ENCODE peak calls at places on chromosomes 2 and 18, in six cellular contexts. One of them, this sample, is unnamed.

GRCh38 chr18:45457933-45458332 is 157.3 kb upstream of the SLC14A2 start:
- DNase-seq in GM23248: no peak
- DNase-seq in OCI-LY7: no peak
- DNase-seq in hepatocyte: no peak
- DNase-seq in HCT116: no peak
- DNase-seq in GM23338: no peak
- DNase-seq in this sample: no peak

GRCh38 chr18:51765712-51766360 is 568.4 kb upstream of the MEX3C start:
- DNase-seq in GM23248: no peak
- DNase-seq in OCI-LY7: no peak
- DNase-seq in hepatocyte: no peak
- DNase-seq in HCT116: no peak
- DNase-seq in GM23338: no peak
- DNase-seq in this sample: no peak

GRCh38 chr2:10839813-10840212 is 27.2 kb upstream of the PDIA6 start:
- DNase-seq in GM23248: peak; percentile 38
- DNase-seq in OCI-LY7: no peak
- DNase-seq in hepatocyte: peak; percentile 52
- DNase-seq in HCT116: no peak
- DNase-seq in GM23338: peak; percentile 63
- DNase-seq in this sample: peak; percentile 29

GRCh38 chr18:13232060-13232917 is 13.7 kb downstream of the LDLRAD4 start:
- DNase-seq in GM23248: no peak
- DNase-seq in OCI-LY7: no peak
- DNase-seq in hepatocyte: no peak
- DNase-seq in HCT116: no peak
- DNase-seq in GM23338: peak; percentile 12
- DNase-seq in this sample: no peak

GRCh38 chr2:241613018-241613780 is 23.8 kb downstream of the THAP4 start:
- DNase-seq in GM23248: peak; percentile 26
- DNase-seq in OCI-LY7: no peak
- DNase-seq in hepatocyte: no peak
- DNase-seq in HCT116: no peak
- DNase-seq in GM23338: no peak
- DNase-seq in this sample: no peak

GRCh38 chr2:97889156-97889555 is 106.6 kb downstream of the TMEM131 start:
- DNase-seq in GM23248: no peak
- DNase-seq in OCI-LY7: no peak
- DNase-seq in hepatocyte: no peak
- DNase-seq in HCT116: no peak
- DNase-seq in GM23338: no peak
- DNase-seq in this sample: no peak

GRCh38 chr18:26556573-26556972 is 8.2 kb upstream of the KCTD1 start:
- DNase-seq in GM23248: peak; percentile 62
- DNase-seq in OCI-LY7: no peak
- DNase-seq in hepatocyte: no peak
- DNase-seq in HCT116: no peak
- DNase-seq in GM23338: no peak
- DNase-seq in this sample: no peak

GRCh38 chr18:73891572-73892421 is 255.8 kb downstream of the FBXO15 start:
- DNase-seq in GM23248: peak; percentile 8
- DNase-seq in OCI-LY7: no peak
- DNase-seq in hepatocyte: peak; percentile 15
- DNase-seq in HCT116: no peak
- DNase-seq in GM23338: peak; percentile 89
- DNase-seq in this sample: no peak

GRCh38 chr2:27735263-27735904 is 36.1 kb upstream of the MRPL33 start:
- DNase-seq in GM23248: peak; percentile 84
- DNase-seq in OCI-LY7: no peak
- DNase-seq in hepatocyte: peak; percentile 87
- DNase-seq in HCT116: no peak
- DNase-seq in GM23338: peak; percentile 90
- DNase-seq in this sample: no peak

GRCh38 chr2:140257692-140258300 is 1477.6 kb upstream of the NXPH2 start:
- DNase-seq in GM23248: no peak
- DNase-seq in OCI-LY7: no peak
- DNase-seq in hepatocyte: no peak
- DNase-seq in HCT116: no peak
- DNase-seq in GM23338: no peak
- DNase-seq in this sample: no peak

GRCh38 chr2:19035238-19035637 is 323.2 kb downstream of the OSR1 start:
- DNase-seq in GM23248: peak; percentile 50
- DNase-seq in OCI-LY7: no peak
- DNase-seq in hepatocyte: no peak
- DNase-seq in HCT116: no peak
- DNase-seq in GM23338: no peak
- DNase-seq in this sample: no peak

GRCh38 chr2:37168217-37168981 is 11.6 kb upstream of the EIF2AK2 start:
- DNase-seq in GM23248: peak; percentile 58
- DNase-seq in OCI-LY7: peak; percentile 60
- DNase-seq in hepatocyte: peak; percentile 46
- DNase-seq in HCT116: peak; percentile 42
- DNase-seq in GM23338: peak; percentile 80
- DNase-seq in this sample: peak; percentile 66

GRCh38 chr2:31675485-31675901 is 94.8 kb upstream of the SRD5A2 start:
- DNase-seq in GM23248: no peak
- DNase-seq in OCI-LY7: no peak
- DNase-seq in hepatocyte: no peak
- DNase-seq in HCT116: peak; percentile 15
- DNase-seq in GM23338: peak; percentile 52
- DNase-seq in this sample: peak; percentile 47

GRCh38 chr2:59301466-59302402 is 1060.6 kb upstream of the FANCL start:
- DNase-seq in GM23248: peak; percentile 81
- DNase-seq in OCI-LY7: peak; percentile 60
- DNase-seq in hepatocyte: peak; percentile 87
- DNase-seq in HCT116: peak; percentile 15
- DNase-seq in GM23338: peak; percentile 92
- DNase-seq in this sample: peak; percentile 79

GRCh38 chr2:207138573-207139297 is 27.0 kb downstream of the KLF7 start:
- DNase-seq in GM23248: no peak
- DNase-seq in OCI-LY7: no peak
- DNase-seq in hepatocyte: no peak
- DNase-seq in HCT116: no peak
- DNase-seq in GM23338: no peak
- DNase-seq in this sample: no peak

GRCh38 chr2:52395912-52396311 is 1364.0 kb upstream of the NRXN1 start:
- DNase-seq in GM23248: peak; percentile 0
- DNase-seq in OCI-LY7: no peak
- DNase-seq in hepatocyte: no peak
- DNase-seq in HCT116: no peak
- DNase-seq in GM23338: no peak
- DNase-seq in this sample: peak; percentile 37

GRCh38 chr2:33272001-33272400 is 204.4 kb upstream of the RASGRP3 start:
- DNase-seq in GM23248: peak; percentile 70
- DNase-seq in OCI-LY7: peak; percentile 89
- DNase-seq in hepatocyte: no peak
- DNase-seq in HCT116: no peak
- DNase-seq in GM23338: no peak
- DNase-seq in this sample: no peak

GRCh38 chr2:3176869-3177255 is 200.8 kb downstream of the EIPR1 start:
- DNase-seq in GM23248: no peak
- DNase-seq in OCI-LY7: no peak
- DNase-seq in hepatocyte: no peak
- DNase-seq in HCT116: no peak
- DNase-seq in GM23338: no peak
- DNase-seq in this sample: no peak

GRCh38 chr2:61620244-61621159 is 82.3 kb upstream of the XPO1 start:
- DNase-seq in GM23248: peak; percentile 91
- DNase-seq in OCI-LY7: no peak
- DNase-seq in hepatocyte: peak; percentile 63
- DNase-seq in HCT116: peak; percentile 29
- DNase-seq in GM23338: no peak
- DNase-seq in this sample: peak; percentile 89

GRCh38 chr2:2007551-2008501 is 263.5 kb upstream of the PXDN start:
- DNase-seq in GM23248: no peak
- DNase-seq in OCI-LY7: no peak
- DNase-seq in hepatocyte: no peak
- DNase-seq in HCT116: no peak
- DNase-seq in GM23338: peak; percentile 83
- DNase-seq in this sample: no peak

GRCh38 chr2:105248316-105249070 is 7.0 kb downstream of the GPR45 start:
- DNase-seq in GM23248: peak; percentile 13
- DNase-seq in OCI-LY7: no peak
- DNase-seq in hepatocyte: no peak
- DNase-seq in HCT116: no peak
- DNase-seq in GM23338: no peak
- DNase-seq in this sample: no peak

GRCh38 chr2:104866883-104867350 is 13.0 kb downstream of the POU3F3 start:
- DNase-seq in GM23248: no peak
- DNase-seq in OCI-LY7: no peak
- DNase-seq in hepatocyte: no peak
- DNase-seq in HCT116: no peak
- DNase-seq in GM23338: peak; percentile 51
- DNase-seq in this sample: no peak

GRCh38 chr18:66632771-66633170 is 28.9 kb upstream of the CDH19 start:
- DNase-seq in GM23248: no peak
- DNase-seq in OCI-LY7: no peak
- DNase-seq in hepatocyte: no peak
- DNase-seq in HCT116: no peak
- DNase-seq in GM23338: no peak
- DNase-seq in this sample: peak; percentile 35

GRCh38 chr2:229282758-229283546 is 11.9 kb upstream of the PID1 start:
- DNase-seq in GM23248: peak; percentile 98
- DNase-seq in OCI-LY7: no peak
- DNase-seq in hepatocyte: no peak
- DNase-seq in HCT116: no peak
- DNase-seq in GM23338: no peak
- DNase-seq in this sample: peak; percentile 91

GRCh38 chr18:36189486-36189885 is 2.2 kb downstream of the MOCOS start:
- DNase-seq in GM23248: no peak
- DNase-seq in OCI-LY7: no peak
- DNase-seq in hepatocyte: no peak
- DNase-seq in HCT116: no peak
- DNase-seq in GM23338: no peak
- DNase-seq in this sample: no peak

GRCh38 chr18:36188912-36189311 is 1.6 kb downstream of the MOCOS start:
- DNase-seq in GM23248: peak; percentile 14
- DNase-seq in OCI-LY7: no peak
- DNase-seq in hepatocyte: no peak
- DNase-seq in HCT116: no peak
- DNase-seq in GM23338: peak; percentile 41
- DNase-seq in this sample: no peak

GRCh38 chr18:36187826-36188721 is 777 bp downstream of the MOCOS start:
- DNase-seq in GM23248: peak; percentile 91
- DNase-seq in OCI-LY7: no peak
- DNase-seq in hepatocyte: peak; percentile 41
- DNase-seq in HCT116: peak; percentile 28
- DNase-seq in GM23338: peak; percentile 61
- DNase-seq in this sample: peak; percentile 48

GRCh38 chr18:36191711-36192110 is 4.4 kb downstream of the MOCOS start:
- DNase-seq in GM23248: no peak
- DNase-seq in OCI-LY7: no peak
- DNase-seq in hepatocyte: no peak
- DNase-seq in HCT116: no peak
- DNase-seq in GM23338: no peak
- DNase-seq in this sample: no peak

GRCh38 chr18:36191286-36191685 is 4.0 kb downstream of the MOCOS start:
- DNase-seq in GM23248: no peak
- DNase-seq in OCI-LY7: no peak
- DNase-seq in hepatocyte: no peak
- DNase-seq in HCT116: no peak
- DNase-seq in GM23338: no peak
- DNase-seq in this sample: no peak
- H3K4me2 ChIP-seq in GM23248: no peak overlapping the region
- H3K4me2 ChIP-seq in OCI-LY7: no peak overlapping the region
- H3K4me2 ChIP-seq in hepatocyte: no peak overlapping the region
- H3K4me2 ChIP-seq in HCT116: no peak overlapping the region
- H3K4me2 ChIP-seq in GM23338: no peak overlapping the region
- H3K4me2 ChIP-seq in this sample: no peak overlapping the region

GRCh38 chr2:45127321-45127720 is 118.1 kb upstream of the SIX2 start:
- DNase-seq in GM23248: no peak
- DNase-seq in OCI-LY7: no peak
- DNase-seq in hepatocyte: no peak
- DNase-seq in HCT116: no peak
- DNase-seq in GM23338: no peak
- DNase-seq in this sample: no peak

GRCh38 chr2:45125232-45125631 is 116.0 kb upstream of the SIX2 start:
- DNase-seq in GM23248: no peak
- DNase-seq in OCI-LY7: no peak
- DNase-seq in hepatocyte: no peak
- DNase-seq in HCT116: no peak
- DNase-seq in GM23338: no peak
- DNase-seq in this sample: no peak

GRCh38 chr2:45123065-45123464 is 113.8 kb upstream of the SIX2 start:
- DNase-seq in GM23248: no peak
- DNase-seq in OCI-LY7: no peak
- DNase-seq in hepatocyte: no peak
- DNase-seq in HCT116: no peak
- DNase-seq in GM23338: no peak
- DNase-seq in this sample: no peak

GRCh38 chr2:45123521-45124191 is 114.4 kb upstream of the SIX2 start:
- DNase-seq in GM23248: no peak
- DNase-seq in OCI-LY7: no peak
- DNase-seq in hepatocyte: no peak
- DNase-seq in HCT116: no peak
- DNase-seq in GM23338: no peak
- DNase-seq in this sample: peak; percentile 80

GRCh38 chr2:45124456-45124855 is 115.2 kb upstream of the SIX2 start:
- DNase-seq in GM23248: no peak
- DNase-seq in OCI-LY7: no peak
- DNase-seq in hepatocyte: no peak
- DNase-seq in HCT116: no peak
- DNase-seq in GM23338: no peak
- DNase-seq in this sample: no peak
- TF ChIP-seq EZH2phosphoT487 in GM23248: no peak
- TF ChIP-seq EZH2phosphoT487 in OCI-LY7: no peak
- TF ChIP-seq EZH2phosphoT487 in hepatocyte: no peak
- TF ChIP-seq EZH2phosphoT487 in HCT116: no peak
- TF ChIP-seq EZH2phosphoT487 in GM23338: no peak
- TF ChIP-seq EZH2phosphoT487 in this sample: no peak

GRCh38 chr2:112980537-112980936 is 2.7 kb downstream of the IL36G start:
- DNase-seq in GM23248: no peak
- DNase-seq in OCI-LY7: no peak
- DNase-seq in hepatocyte: no peak
- DNase-seq in HCT116: no peak
- DNase-seq in GM23338: no peak
- DNase-seq in this sample: no peak
- H2AFZ ChIP-seq in GM23248: no peak overlapping the region
- H2AFZ ChIP-seq in OCI-LY7: no peak overlapping the region
- H2AFZ ChIP-seq in hepatocyte: no peak overlapping the region
- H2AFZ ChIP-seq in HCT116: no peak overlapping the region
- H2AFZ ChIP-seq in GM23338: no peak overlapping the region
- H2AFZ ChIP-seq in this sample: no peak overlapping the region

DNA sequence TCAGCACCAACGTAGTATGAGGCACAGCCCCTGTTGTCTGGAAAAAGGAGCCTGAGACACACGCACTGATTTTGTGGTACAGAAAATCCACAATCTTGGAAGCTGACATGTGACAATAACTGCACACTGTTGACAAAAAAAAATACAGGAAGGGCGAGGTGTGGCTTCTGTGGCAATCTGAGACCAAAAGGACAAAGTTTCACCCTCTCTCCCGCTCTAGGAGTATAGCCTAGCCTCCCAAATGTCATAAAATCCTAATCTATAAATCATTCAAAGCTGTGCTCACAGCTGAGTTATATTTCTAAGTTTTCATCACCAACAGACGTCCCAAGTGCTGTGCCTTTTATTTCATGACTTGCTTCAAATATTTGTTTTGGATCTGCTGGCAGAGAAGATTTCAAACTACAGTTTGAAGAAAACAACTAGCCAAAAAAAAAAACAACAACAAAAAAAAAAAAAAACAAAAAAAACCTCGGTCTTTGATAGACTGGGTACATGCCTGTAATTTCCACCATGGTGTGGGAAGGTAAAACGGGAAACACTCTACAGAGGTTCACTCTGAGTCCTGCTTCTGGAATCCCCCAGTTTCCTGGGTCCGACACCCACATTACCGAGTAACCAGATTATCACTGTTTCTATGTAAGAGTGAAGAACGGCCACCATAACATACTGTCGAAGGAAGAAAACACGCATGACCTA is 61.0 kb downstream of the C2orf76 start:
- DNase-seq in GM23248: peak; percentile 11
- DNase-seq in OCI-LY7: no peak
- DNase-seq in hepatocyte: no peak
- DNase-seq in HCT116: no peak
- DNase-seq in GM23338: no peak
- DNase-seq in this sample: no peak
- H3K4me2 ChIP-seq in GM23248: peak overlapping the region; percentile 82
- H3K4me2 ChIP-seq in OCI-LY7: peak overlapping the region; percentile 47
- H3K4me2 ChIP-seq in hepatocyte: no peak overlapping the region
- H3K4me2 ChIP-seq in HCT116: no peak overlapping the region
- H3K4me2 ChIP-seq in GM23338: no peak overlapping the region
- H3K4me2 ChIP-seq in this sample: peak overlapping the region; percentile 2